ENCODE peak calls at places on chromosome 14, in ten cellular contexts. Q, T, K, G, U, Y, M, P, J and B are unnamed samples.

GRCh38 chr14:88521818-88522217 is 33.0 kb downstream of the PTPN21 start:
- DNase-seq in Q (no peak), T (no peak), K (no peak), G (no peak), U (no peak), Y (no peak), M (no peak), P (peak; percentile 37), J (no peak), B (no peak)

GRCh38 chr14:45112886-45113772 is 21.2 kb downstream of the FKBP3 start:
- DNase-seq in Q (no peak), T (no peak), K (no peak), G (no peak), U (no peak), Y (peak; percentile 12), M (no peak), P (peak; percentile 23), J (no peak), B (no peak)

GRCh38 chr14:65432361-65432948 is 19.9 kb downstream of the FUT8 start:
- DNase-seq in Q (no peak), T (no peak), K (no peak), G (no peak), U (no peak), Y (no peak), M (no peak), P (peak; percentile 77), J (no peak), B (no peak)

GRCh38 chr14:98931911-98932310 is 340.1 kb downstream of the BCL11B start:
- DNase-seq in Q (no peak), T (no peak), K (no peak), G (peak; percentile 62), U (no peak), Y (no peak), M (peak; percentile 48), P (no peak), J (peak; percentile 48), B (peak; percentile 72)

GRCh38 chr14:61240206-61240605 is 40.9 kb downstream of the TMEM30B start:
- DNase-seq in Q (no peak), T (no peak), K (no peak), G (no peak), U (no peak), Y (no peak), M (no peak), P (no peak), J (no peak), B (no peak)

GRCh38 chr14:99177876-99178630 is 93.9 kb downstream of the BCL11B start:
- DNase-seq in Q (no peak), T (no peak), K (no peak), G (no peak), U (no peak), Y (no peak), M (no peak), P (no peak), J (no peak), B (no peak)

GRCh38 chr14:66638688-66639087 is 130.7 kb downstream of the GPHN start:
- DNase-seq in Q (no peak), T (no peak), K (no peak), G (no peak), U (no peak), Y (no peak), M (no peak), P (peak; percentile 70), J (no peak), B (no peak)

GRCh38 chr14:64194404-64194803 is 99.8 kb downstream of the ESR2 start:
- DNase-seq in Q (no peak), T (no peak), K (no peak), G (no peak), U (no peak), Y (no peak), M (no peak), P (no peak), J (no peak), B (no peak)

GRCh38 chr14:64082837-64083236 is 211.3 kb downstream of the ESR2 start:
- DNase-seq in Q (no peak), T (no peak), K (no peak), G (no peak), U (peak; percentile 24), Y (no peak), M (no peak), P (no peak), J (no peak), B (no peak)

DNA sequence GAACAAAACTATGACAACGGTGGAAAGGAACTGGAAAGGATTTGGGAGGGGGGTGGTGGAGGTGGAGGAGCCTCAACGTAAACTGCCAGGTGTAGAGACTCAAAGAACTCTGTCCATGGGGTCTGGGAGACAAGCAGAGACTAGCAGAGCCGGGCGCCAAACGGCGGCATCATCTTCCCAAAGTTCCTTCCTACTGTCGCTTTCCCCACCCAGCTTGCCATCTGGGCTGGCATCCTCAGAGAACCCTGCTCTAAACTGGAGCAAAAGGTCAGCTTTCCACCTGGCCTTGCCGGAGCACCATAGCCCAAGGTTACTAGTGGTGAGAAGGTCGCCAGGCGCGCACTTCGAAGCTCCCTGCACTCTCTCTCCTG is 4.0 kb upstream of the IRF2BPL start:
- DNase-seq in Q (no peak), T (no peak), K (no peak), G (no peak), U (no peak), Y (no peak), M (no peak), P (no peak), J (no peak), B (no peak)
- H3K4me3 ChIP-seq in Q (no peak overlapping the region), T (peak overlapping the region; percentile 53), K (peak overlapping the region; percentile 69), G (peak overlapping the region; percentile 40), U (peak overlapping the region; percentile 65), Y (peak overlapping the region; percentile 14), M (peak overlapping the region; percentile 37), P (peak overlapping the region; percentile 18), J (peak overlapping the region; percentile 49), B (no peak overlapping the region)

GRCh38 chr14:22882529-22883190 is 362 bp upstream of the REM2 start:
- DNase-seq in Q (peak; percentile 66), T (no peak), K (no peak), G (no peak), U (peak; percentile 45), Y (no peak), M (peak; percentile 55), P (peak; percentile 62), J (peak; percentile 21), B (peak; percentile 56)

GRCh38 chr14:22885975-22886374 is 3.0 kb downstream of the REM2 start:
- DNase-seq in Q (no peak), T (no peak), K (no peak), G (no peak), U (no peak), Y (no peak), M (no peak), P (no peak), J (no peak), B (peak; percentile 67)

GRCh38 chr14:22884721-22885523 is 1.9 kb downstream of the REM2 start:
- DNase-seq in Q (no peak), T (no peak), K (no peak), G (no peak), U (no peak), Y (no peak), M (no peak), P (no peak), J (no peak), B (no peak)

GRCh38 chr14:22882064-22882463 is 958 bp upstream of the REM2 start:
- DNase-seq in Q (no peak), T (no peak), K (no peak), G (no peak), U (no peak), Y (no peak), M (no peak), P (no peak), J (no peak), B (no peak)

DNA sequence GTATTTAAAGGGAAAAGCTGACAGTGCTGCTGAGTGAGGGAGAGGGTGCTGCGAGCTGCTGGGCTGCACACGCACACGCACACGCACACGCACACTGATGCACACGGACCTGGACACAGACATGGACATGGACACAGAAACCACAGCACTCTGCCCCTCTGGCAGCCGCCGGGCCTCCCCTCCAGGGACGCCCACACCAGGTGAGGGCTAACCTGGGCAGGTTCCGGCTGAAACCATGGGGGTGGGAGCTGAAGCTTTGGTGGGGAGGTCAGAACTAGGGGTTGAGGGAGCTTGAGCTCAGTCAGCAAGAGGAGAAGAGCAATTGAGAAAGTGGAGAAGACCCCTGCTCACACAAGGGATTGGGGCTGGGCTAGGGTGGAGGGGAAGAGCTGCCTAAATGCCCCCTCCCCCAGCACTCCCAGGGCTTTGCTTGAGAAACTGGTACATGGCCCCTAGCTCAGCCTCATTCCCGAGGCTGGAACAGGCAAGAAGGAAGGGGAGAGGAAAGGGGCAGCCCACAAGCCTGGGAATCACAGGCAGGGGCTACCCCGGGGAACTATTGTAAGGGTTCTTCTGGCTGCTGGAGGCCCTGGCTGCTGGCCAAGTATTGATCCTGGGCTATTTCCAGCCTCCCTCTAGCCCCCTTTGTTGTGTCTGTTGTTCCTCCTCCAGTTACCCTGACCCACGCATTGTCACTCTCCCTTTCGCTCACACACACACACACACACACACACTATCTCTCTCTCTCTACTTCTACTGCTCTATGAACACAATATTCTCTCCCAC is at the start of gene REM2:
- DNase-seq in Q (no peak), T (no peak), K (no peak), G (no peak), U (no peak), Y (no peak), M (no peak), P (no peak), J (no peak), B (no peak)
- H3K4me1 ChIP-seq in Q (peaks cover 11% of the 10 kb centered on the region), T (peaks cover 26% of the 10 kb centered on the region), K (peaks cover 10% of the 10 kb centered on the region), G (peaks cover 29% of the 10 kb centered on the region), U (no peaks in the 10 kb centered on the region), Y (peaks cover 13% of the 10 kb centered on the region), M (peaks cover 15% of the 10 kb centered on the region), P (peaks cover 7% of the 10 kb centered on the region), J (peaks cover 19% of the 10 kb centered on the region), B (peaks cover 20% of the 10 kb centered on the region)

GRCh38 chr14:28280530-28280929 is 486.1 kb upstream of the FOXG1 start:
- DNase-seq in Q (no peak), T (no peak), K (no peak), G (no peak), U (no peak), Y (no peak), M (no peak), P (no peak), J (no peak), B (no peak)

GRCh38 chr14:28280997-28281598 is 485.5 kb upstream of the FOXG1 start:
- DNase-seq in Q (no peak), T (no peak), K (no peak), G (no peak), U (no peak), Y (no peak), M (no peak), P (no peak), J (no peak), B (no peak)
- H3K4me3 ChIP-seq in Q (no peak overlapping the region), T (no peak overlapping the region), K (no peak overlapping the region), G (no peak overlapping the region), U (no peak overlapping the region), Y (peak overlapping the region; percentile 15), M (no peak overlapping the region), P (no peak overlapping the region), J (no peak overlapping the region), B (no peak overlapping the region)

DNA sequence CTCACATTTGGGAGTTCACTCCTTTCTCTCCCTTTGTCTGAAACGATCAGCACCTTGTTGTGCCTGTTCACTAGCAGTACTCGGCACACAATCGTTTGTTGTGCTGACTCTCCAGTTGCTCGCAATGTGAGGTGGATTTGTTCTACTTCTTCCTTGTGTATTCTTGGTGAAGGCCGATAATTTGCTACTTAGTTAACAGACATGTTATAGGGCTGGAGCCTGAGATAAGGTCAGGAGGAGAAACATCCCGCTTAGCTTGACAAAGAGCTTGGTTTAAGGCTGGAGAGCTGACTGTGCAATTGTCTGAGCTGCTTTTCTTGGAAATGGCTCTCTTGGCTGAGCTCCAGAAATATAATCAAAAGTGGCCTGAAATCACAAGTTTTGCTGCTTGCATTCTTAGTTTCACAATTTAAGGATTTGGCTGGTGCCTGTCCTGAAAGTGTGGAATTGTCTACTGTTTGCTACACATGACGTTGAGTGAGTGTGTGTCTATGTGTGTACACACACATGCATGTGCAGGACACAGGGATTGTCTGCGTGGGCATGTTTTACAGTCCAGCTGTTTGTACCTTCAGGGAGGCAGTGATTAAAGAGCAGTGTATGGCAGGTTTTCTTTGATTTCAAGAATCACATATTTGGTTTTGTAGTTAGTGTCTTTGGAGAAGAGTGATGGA is 77.7 kb downstream of the ARF6 start:
- DNase-seq in Q (no peak), T (no peak), K (no peak), G (no peak), U (peak; percentile 64), Y (no peak), M (no peak), P (peak; percentile 65), J (no peak), B (no peak)
- H3K4me1 ChIP-seq in Q (peaks cover 47% of the 10 kb centered on the region), T (peaks cover 39% of the 10 kb centered on the region), K (peaks cover 40% of the 10 kb centered on the region), G (peaks cover 40% of the 10 kb centered on the region), U (peaks cover 36% of the 10 kb centered on the region), Y (peaks cover 75% of the 10 kb centered on the region), M (peaks cover 57% of the 10 kb centered on the region), P (peaks cover 35% of the 10 kb centered on the region), J (peaks cover 41% of the 10 kb centered on the region), B (peaks cover 49% of the 10 kb centered on the region)